ENCODE peak calls at places on chromosomes 1 and 21, in ten cellular contexts. M is AG04450; T is thoracic aorta; X is effector memory CD4-positive, alpha-beta T cell; I is testis; N is suprapubic skin; J is cardiac muscle cell; K is substantia nigra; C is hepatocyte; Q is right cardiac atrium. P is an unnamed sample.

GRCh38 chr21:36388835-36389234 is 3.6 kb downstream of the CHAF1B start:
- DNase-seq in C (peak; percentile 20), T (no peak), N (peak; percentile 64), J (no peak), M (no peak), Q (no peak), I (no peak), X (no peak), K (no peak), P (no peak)

GRCh38 chr21:38343691-38344090 is 86.9 kb downstream of the KCNJ15 start:
- DNase-seq in Q (peak; percentile 48), M (no peak), J (no peak), X (no peak), C (peak; percentile 39), K (no peak), T (peak; percentile 89), I (no peak), N (no peak), P (no peak)

GRCh38 chr1:174999926-175000696 is at the start of gene CACYBP:
- DNase-seq in N (no peak), T (no peak), J (peak; percentile 46), C (no peak), X (no peak), I (peak; percentile 43), Q (no peak), M (no peak), K (peak; percentile 46), P (no peak)

GRCh38 chr1:116794804-116795481 is 40.7 kb downstream of the CD2 start:
- DNase-seq in C (no peak), X (no peak), M (no peak), Q (no peak), J (no peak), I (no peak), N (no peak), K (no peak), T (no peak), P (no peak)

GRCh38 chr1:171845998-171846397 is 4.7 kb downstream of the DNM3 start:
- DNase-seq in I (no peak), T (no peak), K (no peak), N (no peak), X (no peak), C (no peak), M (no peak), Q (no peak), J (no peak), P (no peak)

GRCh38 chr1:11929849-11930248 is 3.6 kb upstream of the KIAA2013 start:
- DNase-seq in X (no peak), N (no peak), C (peak; percentile 79), K (no peak), I (peak; percentile 88), Q (peak; percentile 85), T (peak; percentile 42), J (peak; percentile 66), M (no peak), P (no peak)

GRCh38 chr1:223783676-223784075 is 62.1 kb downstream of the TP53BP2 start:
- DNase-seq in J (no peak), X (no peak), M (no peak), I (no peak), K (no peak), N (no peak), C (no peak), Q (no peak), T (no peak), P (no peak)

GRCh38 chr1:225446298-225446941 is 18.6 kb upstream of the LBR start:
- DNase-seq in C (no peak), M (no peak), T (no peak), J (no peak), Q (no peak), K (no peak), I (no peak), N (peak; percentile 54), X (no peak), P (no peak)

GRCh38 chr1:222098382-222098781 is 356.5 kb upstream of the DUSP10 start:
- DNase-seq in Q (no peak), K (no peak), N (no peak), X (no peak), T (no peak), C (no peak), J (no peak), I (no peak), M (no peak), P (no peak)

DNA sequence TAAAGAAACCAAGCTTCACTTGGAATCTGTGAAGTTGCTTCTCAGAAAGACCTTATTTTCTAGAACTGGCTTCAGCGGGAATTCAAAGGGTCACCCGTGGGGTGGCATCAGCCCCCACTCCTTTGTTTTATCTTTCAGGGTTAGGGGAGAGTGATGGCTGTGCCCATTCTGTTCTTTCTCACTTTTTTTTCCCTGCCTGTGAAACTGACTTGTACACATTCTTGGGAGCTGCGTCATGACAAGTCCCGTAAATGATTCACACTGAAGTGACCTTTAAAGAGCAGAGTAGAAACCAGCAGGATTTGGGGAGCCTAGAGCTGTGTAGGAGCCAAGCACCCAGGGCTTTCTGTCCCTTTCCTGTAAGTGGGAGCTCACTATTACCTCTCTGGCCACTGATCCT is 43.8 kb downstream of the SLC44A3 start:
- DNase-seq in Q (no peak), N (no peak), X (no peak), K (no peak), J (no peak), C (peak; percentile 82), I (peak; percentile 60), T (peak; percentile 38), M (peak; percentile 46), P (no peak)
- H3K27ac ChIP-seq in Q (peak overlapping the region; percentile 43), N (peak overlapping the region; percentile 89), X (no peak overlapping the region), K (no peak overlapping the region), J (peak overlapping the region; percentile 99), C (peak overlapping the region; percentile 90), I (peak overlapping the region; percentile 75), T (peak overlapping the region; percentile 87), M (peak overlapping the region; percentile 90), P (peak overlapping the region; percentile 78)

GRCh38 chr1:228784191-228784590 is 48.9 kb downstream of the RHOU start:
- DNase-seq in K (no peak), C (no peak), M (no peak), T (no peak), Q (no peak), N (no peak), I (no peak), X (no peak), J (no peak), P (no peak)

GRCh38 chr1:228785366-228786085 is 50.2 kb downstream of the RHOU start:
- DNase-seq in I (no peak), M (no peak), C (no peak), X (no peak), Q (no peak), K (no peak), T (no peak), N (no peak), J (no peak), P (no peak)

GRCh38 chr1:228781801-228782661 is 46.8 kb downstream of the RHOU start:
- DNase-seq in T (no peak), K (no peak), Q (no peak), N (no peak), I (no peak), J (no peak), X (no peak), M (no peak), C (no peak), P (no peak)

GRCh38 chr1:228782662-228783414 is 47.6 kb downstream of the RHOU start:
- DNase-seq in K (no peak), T (no peak), Q (no peak), I (no peak), M (no peak), X (no peak), C (peak; percentile 89), J (peak; percentile 36), N (no peak), P (no peak)

DNA sequence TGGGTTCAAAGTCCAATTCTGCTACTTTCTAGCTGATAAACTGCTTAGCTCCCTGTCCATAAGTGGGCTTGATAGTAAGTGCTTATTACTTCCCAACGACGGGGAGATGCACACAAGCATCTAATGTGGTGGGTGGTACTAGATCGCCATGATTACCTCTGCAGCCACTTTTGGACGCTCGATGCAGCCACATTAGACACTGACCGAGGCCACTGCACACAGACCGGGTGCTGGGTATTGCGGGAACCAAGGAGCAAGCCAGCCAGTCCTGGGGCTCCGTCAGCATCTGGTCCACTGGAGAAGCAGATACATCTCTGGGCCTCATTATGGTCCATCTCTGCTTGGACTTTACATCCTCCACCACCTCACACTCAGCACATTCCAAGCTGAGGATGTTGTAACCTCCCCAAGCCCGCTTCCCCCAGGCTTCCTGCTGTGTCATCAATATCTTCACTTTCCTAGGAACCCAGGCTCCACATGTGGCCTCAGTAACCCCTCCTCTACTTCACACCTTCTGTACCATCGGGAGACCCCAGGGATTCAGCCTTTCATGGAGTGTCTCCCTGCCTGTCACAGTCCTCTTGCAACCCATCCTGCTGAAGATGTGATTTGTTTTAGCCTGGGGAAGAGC is 48.3 kb downstream of the RHOU start:
- DNase-seq in J (no peak), X (no peak), I (no peak), M (no peak), T (no peak), N (no peak), Q (no peak), C (peak; percentile 59), K (no peak), P (no peak)
- H3K27ac ChIP-seq in J (no peak overlapping the region), X (no peak overlapping the region), I (no peak overlapping the region), M (no peak overlapping the region), T (no peak overlapping the region), N (no peak overlapping the region), Q (no peak overlapping the region), C (peak overlapping the region; percentile 83), K (no peak overlapping the region), P (no peak overlapping the region)

DNA sequence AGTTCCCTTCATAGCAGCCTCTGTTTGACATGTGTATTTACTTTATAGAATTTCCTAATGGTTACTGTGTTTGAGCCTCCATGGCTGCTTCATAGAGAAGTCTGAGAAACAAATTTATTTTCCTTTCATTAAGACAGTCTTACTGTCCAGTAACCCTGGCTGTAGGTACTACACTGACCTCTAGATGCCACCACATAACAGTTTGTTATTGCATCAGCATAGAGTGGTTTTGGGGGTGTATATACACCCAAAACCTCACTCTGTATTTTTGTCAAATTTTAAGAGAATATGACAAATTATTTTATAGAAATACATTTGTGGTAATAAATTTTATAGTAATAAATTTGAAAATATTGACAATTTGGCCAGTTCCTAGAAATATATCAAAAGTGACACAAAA is 57.3 kb downstream of the OBSCN start:
- DNase-seq in C (no peak), J (no peak), X (no peak), N (no peak), T (no peak), M (no peak), K (no peak), I (no peak), Q (no peak), P (no peak)
- H3K27ac ChIP-seq in C (no peak overlapping the region), J (no peak overlapping the region), X (no peak overlapping the region), N (no peak overlapping the region), T (no peak overlapping the region), M (no peak overlapping the region), K (no peak overlapping the region), I (no peak overlapping the region), Q (no peak overlapping the region), P (no peak overlapping the region)

DNA sequence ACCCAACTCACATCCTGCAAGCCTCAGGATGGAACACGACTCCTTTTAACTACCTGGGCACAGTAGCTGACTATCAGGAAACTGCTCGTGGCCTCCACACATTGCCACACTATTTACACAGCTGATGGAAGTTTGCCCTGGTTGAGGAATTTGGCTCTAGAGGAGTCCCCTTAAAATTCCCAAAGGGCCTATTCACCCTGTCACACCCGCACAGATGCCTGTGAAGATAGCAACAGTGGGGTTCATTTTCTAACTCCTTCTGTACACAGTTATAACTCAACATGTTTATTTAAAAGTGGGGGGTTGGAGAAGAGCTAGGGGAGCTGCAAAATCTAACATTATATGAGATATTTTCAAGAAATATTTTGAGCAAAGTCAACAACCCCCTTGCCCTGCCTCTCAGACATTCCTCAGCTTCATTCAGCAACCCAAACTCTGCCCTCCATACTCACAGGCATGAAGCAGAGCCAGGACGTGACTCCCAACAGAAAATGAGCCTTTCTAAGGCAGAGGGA is 35.8 kb upstream of the CCN1 start:
- DNase-seq in K (no peak), M (no peak), X (no peak), I (no peak), C (no peak), T (no peak), J (peak; percentile 36), N (no peak), Q (no peak), P (no peak)
- H3K27ac ChIP-seq in K (no peak overlapping the region), M (no peak overlapping the region), X (no peak overlapping the region), I (no peak overlapping the region), C (no peak overlapping the region), T (peak overlapping the region; percentile 68), J (peak overlapping the region; percentile 92), N (no peak overlapping the region), Q (peak overlapping the region; percentile 38), P (no peak overlapping the region)